ENCODE peak calls at places on chromosomes 12 and 14, in seven cellular contexts. V is transverse colon, K is breast epithelium, D is stomach, W is SK-N-SH, Z is HCT116, E is sigmoid colon. J is an unnamed sample.

GRCh38 chr12:112168561-112168971 is 43.2 kb downstream of the TRAFD1 start:
- DNase-seq in Z (no peak), D (no peak), E (peak; percentile 47), K (peak; percentile 25), V (no peak), W (no peak), J (no peak)

GRCh38 chr12:14892726-14893442 is 7.2 kb upstream of the MGP start:
- DNase-seq in Z (no peak), E (peak; percentile 92), W (no peak), D (no peak), K (no peak), V (peak; percentile 24), J (no peak)

GRCh38 chr12:106309671-106310313 is 7.3 kb downstream of the TCP11L2 start:
- DNase-seq in D (no peak), Z (no peak), K (no peak), V (no peak), W (no peak), E (no peak), J (no peak)

GRCh38 chr14:65817011-65817410 is 404.5 kb downstream of the FUT8 start:
- DNase-seq in V (no peak), W (no peak), K (no peak), Z (no peak), E (no peak), D (no peak), J (no peak)

GRCh38 chr12:129467749-129468148 is 436.1 kb downstream of the TMEM132D start:
- DNase-seq in W (no peak), K (no peak), E (no peak), V (no peak), D (no peak), Z (no peak), J (no peak)

GRCh38 chr12:57983150-57983857 is 41.9 kb downstream of the ATP23 start:
- DNase-seq in W (peak; percentile 4), K (no peak), E (no peak), D (no peak), V (peak; percentile 30), Z (peak; percentile 42), J (no peak)

GRCh38 chr14:61911534-61911933 is 149.3 kb downstream of the SNAPC1 start:
- DNase-seq in Z (no peak), K (no peak), D (no peak), V (no peak), E (no peak), W (no peak), J (no peak)

GRCh38 chr12:52193991-52194390 is 2.2 kb upstream of the KRT80 start:
- DNase-seq in D (no peak), E (no peak), W (no peak), K (no peak), Z (no peak), V (no peak), J (no peak)

GRCh38 chr12:54598966-54599365 is 10.5 kb upstream of the PPP1R1A start:
- DNase-seq in V (no peak), K (no peak), W (no peak), E (no peak), D (no peak), Z (no peak), J (no peak)

GRCh38 chr12:54413284-54414190 is 5.5 kb downstream of the ITGA5 start:
- DNase-seq in E (peak; percentile 79), K (no peak), W (no peak), D (peak; percentile 37), V (peak; percentile 55), Z (no peak), J (no peak)

GRCh38 chr12:131894313-131894860 is at the start of gene ULK1:
- DNase-seq in E (peak; percentile 98), V (peak; percentile 95), D (peak; percentile 97), W (peak; percentile 100), Z (peak; percentile 64), K (peak; percentile 93), J (peak; percentile 89)

GRCh38 chr12:119910586-119910985 is 33.5 kb upstream of the CIT start:
- DNase-seq in Z (no peak), V (no peak), W (no peak), K (no peak), D (no peak), E (no peak), J (no peak)

GRCh38 chr14:84483072-84483410 is 1046.9 kb upstream of the FLRT2 start:
- DNase-seq in Z (no peak), V (no peak), D (no peak), K (no peak), E (no peak), W (no peak), J (no peak)

GRCh38 chr12:65640489-65640901 is 183.8 kb upstream of the HMGA2 start:
- DNase-seq in E (no peak), Z (no peak), K (no peak), W (no peak), D (no peak), V (no peak), J (no peak)

GRCh38 chr12:122166422-122167327 is 7.3 kb downstream of the IL31 start:
- DNase-seq in W (no peak), D (no peak), Z (no peak), K (no peak), E (no peak), V (no peak), J (no peak)

GRCh38 chr14:55814873-55815272 is 234.9 kb downstream of the KTN1 start:
- DNase-seq in W (no peak), D (no peak), Z (no peak), E (no peak), V (no peak), K (no peak), J (no peak)

GRCh38 chr12:57864811-57865751 is 18.6 kb upstream of the CTDSP2 start:
- DNase-seq in Z (peak; percentile 32), D (peak; percentile 75), W (no peak), E (peak; percentile 91), V (peak; percentile 82), K (peak; percentile 74), J (peak; percentile 64)

GRCh38 chr14:67652189-67652588 is 22.2 kb downstream of the VTI1B start:
- DNase-seq in W (no peak), K (no peak), Z (no peak), D (no peak), V (no peak), E (no peak), J (no peak)

GRCh38 chr12:54000105-54000773 is at the start of gene HOXC9:
- DNase-seq in Z (no peak), D (no peak), K (no peak), W (peak; percentile 75), V (no peak), E (no peak), J (no peak)

GRCh38 chr12:47385587-47385986 is 305.8 kb upstream of the AMIGO2 start:
- DNase-seq in V (no peak), K (no peak), E (no peak), Z (no peak), D (no peak), W (no peak), J (no peak)

GRCh38 chr12:56980268-56980667 is 22.9 kb upstream of the RDH16 start:
- DNase-seq in V (no peak), K (no peak), Z (no peak), D (no peak), E (no peak), W (no peak), J (no peak)

GRCh38 chr12:25271486-25272098 is 20.9 kb upstream of the KRAS start:
- DNase-seq in V (no peak), W (no peak), D (no peak), K (no peak), E (no peak), Z (no peak), J (no peak)

GRCh38 chr12:76143343-76144252 is 59.1 kb upstream of the NAP1L1 start:
- DNase-seq in V (peak; percentile 12), Z (no peak), K (no peak), E (no peak), W (no peak), D (no peak), J (no peak)

GRCh38 chr12:27193854-27194544 is 50.1 kb upstream of the STK38L start:
- DNase-seq in D (no peak), E (peak; percentile 94), K (no peak), V (peak; percentile 30), Z (no peak), W (peak; percentile 45), J (peak; percentile 16)

GRCh38 chr14:23186913-23187654 is 3.6 kb upstream of the SLC7A8 start:
- DNase-seq in W (peak; percentile 63), E (no peak), V (peak; percentile 48), K (no peak), Z (peak; percentile 64), D (peak; percentile 46), J (peak; percentile 58)

GRCh38 chr12:125140918-125141573 is 75.8 kb downstream of the AACS start:
- DNase-seq in W (no peak), E (no peak), K (no peak), D (no peak), Z (peak; percentile 34), V (no peak), J (no peak)

GRCh38 chr12:125143491-125143890 is 78.3 kb downstream of the AACS start:
- DNase-seq in Z (no peak), D (no peak), W (peak; percentile 49), V (peak; percentile 66), E (no peak), K (no peak), J (peak; percentile 12)

GRCh38 chr12:125140239-125140917 is 75.1 kb downstream of the AACS start:
- DNase-seq in W (no peak), K (no peak), D (no peak), E (no peak), Z (no peak), V (no peak), J (no peak)

GRCh38 chr12:125145196-125145595 is 80.0 kb downstream of the AACS start:
- DNase-seq in V (no peak), D (no peak), K (no peak), Z (no peak), W (no peak), E (no peak), J (no peak)

GRCh38 chr12:125142601-125143000 is 77.4 kb downstream of the AACS start:
- DNase-seq in Z (no peak), W (no peak), V (no peak), K (no peak), E (no peak), D (no peak), J (no peak)
- TF ChIP-seq POLR2AphosphoS5 in Z (no peak), W (no peak), V (no peak), K (no peak), E (no peak), D (no peak), J (no peak)

GRCh38 chr12:110739488-110739887 is 3.2 kb downstream of the PPP1CC start:
- DNase-seq in K (no peak), W (no peak), E (no peak), Z (no peak), D (no peak), V (no peak), J (no peak)
- H3K4me1 ChIP-seq in K (peaks cover 11% of the 10 kb centered on the region), W (peaks cover 23% of the 10 kb centered on the region), E (no peaks in the 10 kb centered on the region), Z (peaks cover 11% of the 10 kb centered on the region), D (peaks cover 65% of the 10 kb centered on the region), V (peaks cover 48% of the 10 kb centered on the region), J (peaks cover 8% of the 10 kb centered on the region)

GRCh38 chr12:110537605-110538409 is 35.7 kb downstream of the RAD9B start:
- DNase-seq in K (no peak), V (peak; percentile 44), D (peak; percentile 58), W (no peak), Z (no peak), E (no peak), J (peak; percentile 82)
- TF ChIP-seq POLR2AphosphoS5 in K (no peak), V (no peak), D (no peak), W (no peak), Z (no peak), E (no peak), J (peak; percentile 68)

DNA sequence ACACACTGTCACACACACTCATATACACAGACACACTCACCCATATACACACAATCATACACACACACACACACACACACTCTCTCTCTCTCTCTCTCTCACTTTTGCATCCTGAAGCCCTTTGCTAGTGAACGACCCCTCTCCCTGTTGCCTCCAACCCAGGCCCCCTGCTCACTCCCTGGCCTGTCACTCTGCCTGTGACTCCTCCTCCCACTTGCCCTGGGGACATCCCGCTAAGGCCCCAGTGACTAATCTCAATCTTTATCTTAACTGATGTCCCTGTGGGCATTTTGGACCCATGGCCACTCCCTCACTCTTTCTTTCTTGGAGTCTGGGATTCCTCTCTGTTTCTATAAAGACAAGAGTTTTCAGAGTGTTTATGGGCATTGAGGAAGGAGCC is 10.9 kb upstream of the DLK1 start:
- DNase-seq in D (no peak), V (no peak), E (no peak), W (no peak), Z (no peak), K (no peak), J (no peak)
- H3K4me1 ChIP-seq in D (no peaks in the 10 kb centered on the region), V (no peaks in the 10 kb centered on the region), E (no peaks in the 10 kb centered on the region), W (no peaks in the 10 kb centered on the region), Z (no peaks in the 10 kb centered on the region), K (no peaks in the 10 kb centered on the region), J (no peaks in the 10 kb centered on the region)

J was measured in prostate gland.